ENCODE peak calls at places on chromosomes 16 and 17, in ten cellular contexts. P is H7; K is mucosa of descending colon; B is psoas muscle; G is CD8-positive, alpha-beta memory T cell; X is upper lobe of left lung; C is kidney epithelial cell; M is tibial artery; Q is tibial nerve; D is mesenchymal stem cell. H is an unnamed sample.

GRCh38 chr17:17985555-17985954 is 12.9 kb downstream of the DRC3 start:
- DNase-seq in P (peak; percentile 59), K (no peak), B (no peak), G (no peak), X (no peak), C (no peak), M (no peak), Q (no peak), D (no peak), H (no peak)

GRCh38 chr16:55773859-55774549 is 58.9 kb downstream of the CES1 start:
- DNase-seq in P (no peak), K (no peak), B (no peak), G (no peak), X (no peak), C (no peak), M (no peak), Q (no peak), D (no peak), H (no peak)

GRCh38 chr16:35910409-35910808 is 2451.0 kb downstream of the TP53TG3F start:
- DNase-seq in P (no peak), K (no peak), B (no peak), G (no peak), X (no peak), C (no peak), M (no peak), Q (no peak), D (no peak), H (no peak)

GRCh38 chr16:8620535-8620934 is 963 bp upstream of the METTL22 start:
- DNase-seq in P (no peak), K (no peak), B (no peak), G (no peak), X (no peak), C (no peak), M (no peak), Q (no peak), D (no peak), H (no peak)

GRCh38 chr17:80212109-80212508 is 8.0 kb downstream of the SGSH start:
- DNase-seq in P (no peak), K (no peak), B (no peak), G (no peak), X (no peak), C (no peak), M (no peak), Q (no peak), D (no peak), H (no peak)

GRCh38 chr16:88967800-88968588 is 9.0 kb downstream of the CBFA2T3 start:
- DNase-seq in P (peak; percentile 72), K (peak; percentile 65), B (peak; percentile 47), G (peak; percentile 17), X (no peak), C (no peak), M (no peak), Q (no peak), D (no peak), H (no peak)

GRCh38 chr17:71970312-71970711 is 150.5 kb upstream of the SOX9 start:
- DNase-seq in P (no peak), K (no peak), B (no peak), G (no peak), X (no peak), C (peak; percentile 78), M (no peak), Q (no peak), D (no peak), H (no peak)

GRCh38 chr17:31535581-31535981 is 144.1 kb downstream of the RAB11FIP4 start:
- DNase-seq in P (no peak), K (no peak), B (no peak), G (peak; percentile 25), X (no peak), C (no peak), M (no peak), Q (no peak), D (no peak), H (no peak)

GRCh38 chr17:57889892-57890856 is 40.3 kb upstream of the MRPS23 start:
- DNase-seq in P (no peak), K (peak; percentile 68), B (peak; percentile 98), G (no peak), X (peak; percentile 89), C (no peak), M (peak; percentile 87), Q (no peak), D (peak; percentile 48), H (peak; percentile 97)

GRCh38 chr17:9575381-9576072 is at the start of gene STX8:
- DNase-seq in P (peak; percentile 85), K (peak; percentile 94), B (peak; percentile 95), G (peak; percentile 68), X (peak; percentile 92), C (peak; percentile 61), M (peak; percentile 91), Q (peak; percentile 92), D (peak; percentile 93), H (peak; percentile 96)

GRCh38 chr16:68425498-68426354 is 22.6 kb downstream of the SMPD3 start:
- DNase-seq in P (no peak), K (no peak), B (no peak), G (no peak), X (no peak), C (no peak), M (no peak), Q (no peak), D (no peak), H (no peak)

GRCh38 chr16:66746048-66746447 is 5.4 kb downstream of the DYNC1LI2 start:
- DNase-seq in P (no peak), K (no peak), B (no peak), G (no peak), X (no peak), C (no peak), M (no peak), Q (no peak), D (no peak), H (no peak)
- H3K36me3 ChIP-seq in P (peaks cover 38% of the 10 kb centered on the region), K (no peaks in the 10 kb centered on the region), B (peaks cover 6% of the 10 kb centered on the region), G (peaks cover 20% of the 10 kb centered on the region), X (peaks cover 42% of the 10 kb centered on the region), C (peaks cover 2% of the 10 kb centered on the region), M (peaks cover 68% of the 10 kb centered on the region), Q (peaks cover 6% of the 10 kb centered on the region), D (peaks cover 80% of the 10 kb centered on the region), H (peaks cover 7% of the 10 kb centered on the region)

DNA sequence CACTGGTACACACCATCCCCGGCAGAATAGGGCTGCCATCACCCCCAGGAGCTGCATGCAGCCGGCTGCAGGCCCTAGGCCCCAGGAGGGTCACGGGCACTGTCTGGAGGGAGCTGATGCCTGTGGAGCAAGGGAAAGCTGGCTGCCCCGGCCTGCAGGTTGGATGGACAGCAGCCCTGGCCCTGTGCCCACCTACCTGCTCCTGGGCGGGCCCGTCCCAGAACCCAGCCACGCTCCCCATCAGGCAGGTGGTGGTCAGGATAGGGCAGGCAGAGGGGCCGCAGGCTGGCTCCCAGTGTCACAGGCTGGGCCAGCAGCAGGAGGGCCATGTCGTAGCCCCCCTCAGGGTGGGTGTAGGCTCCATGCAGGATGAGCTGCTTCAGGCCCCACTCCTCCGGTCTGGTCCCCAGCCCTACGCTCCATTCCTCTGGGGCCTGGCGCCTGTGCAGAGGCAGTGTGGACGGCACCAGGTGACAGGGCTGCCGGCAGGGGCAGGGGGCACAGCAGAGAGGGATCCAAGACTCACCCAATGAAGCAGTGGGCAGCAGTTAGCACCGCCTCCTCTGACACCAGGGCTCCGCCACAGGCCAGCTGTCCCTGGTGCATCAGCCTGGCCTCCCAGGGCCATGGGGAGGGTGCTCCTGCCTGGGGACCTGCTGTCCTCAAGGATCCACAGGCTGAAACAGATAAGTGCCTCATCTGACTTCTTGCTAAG is 4.0 kb downstream of the PRSS53 start:
- DNase-seq in P (peak; percentile 70), K (no peak), B (peak; percentile 46), G (no peak), X (no peak), C (no peak), M (no peak), Q (no peak), D (no peak), H (no peak)
- H3K36me3 ChIP-seq in P (peaks cover 11% of the 10 kb centered on the region), K (peaks cover 3% of the 10 kb centered on the region), B (peaks cover 4% of the 10 kb centered on the region), G (no peaks in the 10 kb centered on the region), X (peaks cover 58% of the 10 kb centered on the region), C (peaks cover 3% of the 10 kb centered on the region), M (peaks cover 98% of the 10 kb centered on the region), Q (no peaks in the 10 kb centered on the region), D (peaks cover 96% of the 10 kb centered on the region), H (no peaks in the 10 kb centered on the region)

GRCh38 chr16:47695746-47696145 is 234.6 kb downstream of the PHKB start:
- DNase-seq in P (no peak), K (no peak), B (no peak), G (no peak), X (no peak), C (no peak), M (no peak), Q (no peak), D (no peak), H (no peak)

GRCh38 chr16:47694543-47694942 is 233.4 kb downstream of the PHKB start:
- DNase-seq in P (no peak), K (no peak), B (no peak), G (no peak), X (no peak), C (no peak), M (no peak), Q (no peak), D (no peak), H (no peak)

GRCh38 chr16:47699090-47699489 is 238.0 kb downstream of the PHKB start:
- DNase-seq in P (no peak), K (no peak), B (no peak), G (no peak), X (no peak), C (no peak), M (no peak), Q (peak; percentile 7), D (no peak), H (no peak)

GRCh38 chr16:47697826-47698225 is 236.7 kb downstream of the PHKB start:
- DNase-seq in P (no peak), K (no peak), B (no peak), G (no peak), X (no peak), C (no peak), M (no peak), Q (no peak), D (no peak), H (no peak)
- H3K36me3 ChIP-seq in P (no peaks in the 10 kb centered on the region), K (no peaks in the 10 kb centered on the region), B (peaks cover 11% of the 10 kb centered on the region), G (peaks cover 30% of the 10 kb centered on the region), X (peaks cover 43% of the 10 kb centered on the region), C (peaks cover 2% of the 10 kb centered on the region), M (peaks cover 71% of the 10 kb centered on the region), Q (no peaks in the 10 kb centered on the region), D (peaks cover 68% of the 10 kb centered on the region), H (no peaks in the 10 kb centered on the region)

GRCh38 chr16:25010542-25010941 is 4.6 kb downstream of the ARHGAP17 start:
- DNase-seq in P (no peak), K (no peak), B (no peak), G (no peak), X (no peak), C (no peak), M (no peak), Q (no peak), D (no peak), H (no peak)
- H3K36me3 ChIP-seq in P (no peaks in the 10 kb centered on the region), K (no peaks in the 10 kb centered on the region), B (no peaks in the 10 kb centered on the region), G (no peaks in the 10 kb centered on the region), X (no peaks in the 10 kb centered on the region), C (peaks cover 1% of the 10 kb centered on the region), M (no peaks in the 10 kb centered on the region), Q (no peaks in the 10 kb centered on the region), D (no peaks in the 10 kb centered on the region), H (no peaks in the 10 kb centered on the region)